ENCODE peak calls at places on chromosomes 7 and 10, in four cellular contexts. M is left ventricle myocardium superior, S is midbrain, L is NCI-H524. H is an unnamed sample.
A peak's percentile ranks its signal among the peaks of the same experiment; 100 is the strongest.

GRCh38 chr7:50331564-50332208 is 27.2 kb downstream of the IKZF1 start:
- DNase-seq in S (no peak), M (no peak), L (no peak), H (no peak)

GRCh38 chr7:159121476-159121875 is 23.2 kb downstream of the VIPR2 start:
- DNase-seq in L (no peak), M (no peak), S (no peak), H (no peak)

GRCh38 chr10:60098676-60099601 is 192.6 kb upstream of the CCDC6 start:
- DNase-seq in L (no peak), S (no peak), M (no peak), H (no peak)

GRCh38 chr10:101018600-101019439 is 12.1 kb downstream of the PDZD7 start:
- DNase-seq in L (peak; percentile 73), S (peak; percentile 84), M (peak; percentile 92), H (peak; percentile 79)

GRCh38 chr10:116802876-116803275 is 46.4 kb upstream of the ENO4 start:
- DNase-seq in M (no peak), S (no peak), L (no peak), H (no peak)

GRCh38 chr10:21479553-21480315 is 45.7 kb downstream of the SKIDA1 start:
- DNase-seq in L (no peak), M (no peak), S (no peak), H (no peak)

GRCh38 chr10:79192677-79193003 is 123.9 kb downstream of the ZMIZ1 start:
- DNase-seq in S (no peak), L (peak; percentile 9), M (peak; percentile 67), H (peak; percentile 34)

GRCh38 chr7:44322631-44323363 is 2.6 kb downstream of the CAMK2B start:
- DNase-seq in S (no peak), L (no peak), M (peak; percentile 92), H (no peak)

GRCh38 chr7:18119985-18120384 is 92.3 kb upstream of the PRPS1L1 start:
- DNase-seq in M (no peak), L (peak; percentile 20), S (no peak), H (no peak)

H was measured in globus pallidus.